ENCODE peak calls at places on chromosome 6, in seven cellular contexts. One of them, this sample, is unnamed. For H3K9me3, the result is how much of the 10 kb centered on the place peaks cover.

GRCh38 chr6:142566628-142567396 is 265.0 kb downstream of the ADGRG6 start:
- DNase-seq in H1: peak
- DNase-seq in K562: peak
- DNase-seq in HCT116: peak
- DNase-seq in breast epithelium: peak
- DNase-seq in transverse colon: peak
- DNase-seq in upper lobe of left lung: peak
- DNase-seq in this sample: no peak

GRCh38 chr6:20200761-20201160 is 11.5 kb downstream of the MBOAT1 start:
- DNase-seq in transverse colon: no peak
- DNase-seq in H1: no peak
- DNase-seq in upper lobe of left lung: no peak
- DNase-seq in breast epithelium: no peak
- DNase-seq in K562: no peak
- DNase-seq in HCT116: no peak
- DNase-seq in this sample: no peak

GRCh38 chr6:69818223-69818930 is 21.6 kb upstream of the LMBRD1 start:
- DNase-seq in upper lobe of left lung: no peak
- DNase-seq in H1: no peak
- DNase-seq in transverse colon: no peak
- DNase-seq in K562: no peak
- DNase-seq in HCT116: no peak
- DNase-seq in breast epithelium: no peak
- DNase-seq in this sample: no peak

GRCh38 chr6:112015725-112016124 is 38.2 kb upstream of the CCN6 start:
- DNase-seq in K562: no peak
- DNase-seq in breast epithelium: no peak
- DNase-seq in H1: no peak
- DNase-seq in transverse colon: no peak
- DNase-seq in HCT116: no peak
- DNase-seq in upper lobe of left lung: no peak
- DNase-seq in this sample: no peak

GRCh38 chr6:125273251-125273650 is 28.5 kb downstream of the HDDC2 start:
- DNase-seq in upper lobe of left lung: no peak
- DNase-seq in breast epithelium: no peak
- DNase-seq in transverse colon: no peak
- DNase-seq in HCT116: no peak
- DNase-seq in H1: no peak
- DNase-seq in K562: no peak
- DNase-seq in this sample: no peak

GRCh38 chr6:108699290-108700041 is 138.7 kb downstream of the FOXO3 start:
- DNase-seq in K562: no peak
- DNase-seq in breast epithelium: no peak
- DNase-seq in upper lobe of left lung: no peak
- DNase-seq in transverse colon: no peak
- DNase-seq in HCT116: no peak
- DNase-seq in H1: no peak
- DNase-seq in this sample: no peak

GRCh38 chr6:45169815-45170214 is 158.3 kb upstream of the RUNX2 start:
- DNase-seq in H1: no peak
- DNase-seq in breast epithelium: no peak
- DNase-seq in upper lobe of left lung: no peak
- DNase-seq in HCT116: no peak
- DNase-seq in transverse colon: no peak
- DNase-seq in K562: no peak
- DNase-seq in this sample: no peak

GRCh38 chr6:127775371-127775770 is 125.5 kb downstream of the THEMIS start:
- DNase-seq in transverse colon: no peak
- DNase-seq in breast epithelium: no peak
- DNase-seq in upper lobe of left lung: no peak
- DNase-seq in H1: no peak
- DNase-seq in K562: no peak
- DNase-seq in HCT116: no peak
- DNase-seq in this sample: no peak

GRCh38 chr6:157157228-157157627 is 166.1 kb downstream of the TMEM242 start:
- DNase-seq in HCT116: no peak
- DNase-seq in breast epithelium: no peak
- DNase-seq in K562: no peak
- DNase-seq in H1: no peak
- DNase-seq in transverse colon: no peak
- DNase-seq in upper lobe of left lung: no peak
- DNase-seq in this sample: no peak

GRCh38 chr6:151075527-151075926 is 164.2 kb upstream of the AKAP12 start:
- DNase-seq in K562: no peak
- DNase-seq in HCT116: no peak
- DNase-seq in transverse colon: no peak
- DNase-seq in upper lobe of left lung: no peak
- DNase-seq in H1: no peak
- DNase-seq in breast epithelium: no peak
- DNase-seq in this sample: no peak

GRCh38 chr6:146857960-146858308 is 259.2 kb downstream of the ADGB start:
- DNase-seq in breast epithelium: no peak
- DNase-seq in K562: peak
- DNase-seq in H1: peak
- DNase-seq in upper lobe of left lung: no peak
- DNase-seq in transverse colon: no peak
- DNase-seq in HCT116: no peak
- DNase-seq in this sample: no peak

GRCh38 chr6:35317483-35318199 is 20.0 kb downstream of the DEF6 start:
- DNase-seq in breast epithelium: no peak
- DNase-seq in upper lobe of left lung: no peak
- DNase-seq in HCT116: no peak
- DNase-seq in transverse colon: no peak
- DNase-seq in H1: no peak
- DNase-seq in K562: no peak
- DNase-seq in this sample: peak

GRCh38 chr6:47633141-47633540 is 65.2 kb upstream of the ADGRF4 start:
- DNase-seq in upper lobe of left lung: no peak
- DNase-seq in HCT116: no peak
- DNase-seq in K562: peak
- DNase-seq in breast epithelium: no peak
- DNase-seq in H1: no peak
- DNase-seq in transverse colon: no peak
- DNase-seq in this sample: no peak

GRCh38 chr6:99940582-99940981 is 53.4 kb downstream of the MCHR2 start:
- DNase-seq in upper lobe of left lung: no peak
- DNase-seq in breast epithelium: no peak
- DNase-seq in HCT116: no peak
- DNase-seq in transverse colon: no peak
- DNase-seq in H1: no peak
- DNase-seq in K562: no peak
- DNase-seq in this sample: no peak

GRCh38 chr6:165662041-165662491 is 975 bp downstream of the PDE10A start:
- DNase-seq in K562: no peak
- DNase-seq in transverse colon: no peak
- DNase-seq in upper lobe of left lung: no peak
- DNase-seq in HCT116: no peak
- DNase-seq in H1: no peak
- DNase-seq in breast epithelium: no peak
- DNase-seq in this sample: no peak

GRCh38 chr6:41302638-41303037 is 16.2 kb upstream of the TREM1 start:
- DNase-seq in breast epithelium: no peak
- DNase-seq in transverse colon: no peak
- DNase-seq in HCT116: no peak
- DNase-seq in H1: no peak
- DNase-seq in K562: no peak
- DNase-seq in upper lobe of left lung: no peak
- DNase-seq in this sample: no peak

GRCh38 chr6:16102208-16102607 is 26.7 kb upstream of the MYLIP start:
- DNase-seq in H1: no peak
- DNase-seq in HCT116: no peak
- DNase-seq in transverse colon: no peak
- DNase-seq in breast epithelium: no peak
- DNase-seq in K562: no peak
- DNase-seq in upper lobe of left lung: no peak
- DNase-seq in this sample: no peak

GRCh38 chr6:69729870-69730449 is 66.8 kb downstream of the LMBRD1 start:
- DNase-seq in K562: no peak
- DNase-seq in H1: no peak
- DNase-seq in breast epithelium: no peak
- DNase-seq in upper lobe of left lung: no peak
- DNase-seq in transverse colon: no peak
- DNase-seq in HCT116: no peak
- DNase-seq in this sample: no peak

GRCh38 chr6:37634238-37634826 is 63.4 kb downstream of the MDGA1 start:
- DNase-seq in transverse colon: no peak
- DNase-seq in breast epithelium: no peak
- DNase-seq in H1: no peak
- DNase-seq in upper lobe of left lung: no peak
- DNase-seq in K562: no peak
- DNase-seq in HCT116: no peak
- DNase-seq in this sample: no peak

GRCh38 chr6:37635319-37635718 is 62.4 kb downstream of the MDGA1 start:
- DNase-seq in upper lobe of left lung: no peak
- DNase-seq in H1: no peak
- DNase-seq in K562: no peak
- DNase-seq in HCT116: no peak
- DNase-seq in breast epithelium: no peak
- DNase-seq in transverse colon: no peak
- DNase-seq in this sample: no peak

GRCh38 chr6:37632989-37633550 is 64.6 kb downstream of the MDGA1 start:
- DNase-seq in HCT116: no peak
- DNase-seq in H1: no peak
- DNase-seq in upper lobe of left lung: no peak
- DNase-seq in breast epithelium: no peak
- DNase-seq in transverse colon: no peak
- DNase-seq in K562: no peak
- DNase-seq in this sample: no peak

GRCh38 chr6:37632291-37632690 is 65.4 kb downstream of the MDGA1 start:
- DNase-seq in breast epithelium: no peak
- DNase-seq in transverse colon: no peak
- DNase-seq in H1: no peak
- DNase-seq in HCT116: no peak
- DNase-seq in upper lobe of left lung: no peak
- DNase-seq in K562: no peak
- DNase-seq in this sample: no peak

GRCh38 chr6:37633581-37634237 is 64.0 kb downstream of the MDGA1 start:
- DNase-seq in transverse colon: no peak
- DNase-seq in K562: no peak
- DNase-seq in upper lobe of left lung: no peak
- DNase-seq in HCT116: no peak
- DNase-seq in breast epithelium: no peak
- DNase-seq in H1: no peak
- DNase-seq in this sample: no peak
- H3K4me3 ChIP-seq in transverse colon: no peak
- H3K4me3 ChIP-seq in K562: no peak
- H3K4me3 ChIP-seq in upper lobe of left lung: no peak
- H3K4me3 ChIP-seq in HCT116: no peak
- H3K4me3 ChIP-seq in breast epithelium: no peak
- H3K4me3 ChIP-seq in H1: no peak
- H3K4me3 ChIP-seq in this sample: no peak

GRCh38 chr6:31202259-31203166 is 32.0 kb upstream of the POU5F1 start:
- DNase-seq in K562: peak
- DNase-seq in transverse colon: no peak
- DNase-seq in HCT116: no peak
- DNase-seq in upper lobe of left lung: no peak
- DNase-seq in H1: no peak
- DNase-seq in breast epithelium: no peak
- DNase-seq in this sample: no peak

GRCh38 chr6:31208506-31208905 is 38.0 kb upstream of the POU5F1 start:
- DNase-seq in transverse colon: no peak
- DNase-seq in K562: no peak
- DNase-seq in breast epithelium: no peak
- DNase-seq in HCT116: no peak
- DNase-seq in H1: no peak
- DNase-seq in upper lobe of left lung: no peak
- DNase-seq in this sample: no peak

GRCh38 chr6:31205638-31206037 is 35.2 kb upstream of the POU5F1 start:
- DNase-seq in HCT116: no peak
- DNase-seq in upper lobe of left lung: no peak
- DNase-seq in H1: no peak
- DNase-seq in K562: no peak
- DNase-seq in breast epithelium: no peak
- DNase-seq in transverse colon: no peak
- DNase-seq in this sample: no peak

GRCh38 chr6:31204751-31205145 is 34.3 kb upstream of the POU5F1 start:
- DNase-seq in breast epithelium: no peak
- DNase-seq in H1: no peak
- DNase-seq in HCT116: no peak
- DNase-seq in K562: no peak
- DNase-seq in transverse colon: no peak
- DNase-seq in upper lobe of left lung: no peak
- DNase-seq in this sample: no peak

GRCh38 chr6:31203345-31203979 is 33.0 kb upstream of the POU5F1 start:
- DNase-seq in HCT116: peak
- DNase-seq in breast epithelium: peak
- DNase-seq in K562: peak
- DNase-seq in upper lobe of left lung: no peak
- DNase-seq in transverse colon: peak
- DNase-seq in H1: no peak
- DNase-seq in this sample: no peak
- TF ChIP-seq POLR2AphosphoS5 in HCT116: peak
- TF ChIP-seq POLR2AphosphoS5 in breast epithelium: peak
- TF ChIP-seq POLR2AphosphoS5 in K562: no peak
- TF ChIP-seq POLR2AphosphoS5 in upper lobe of left lung: no peak
- TF ChIP-seq POLR2AphosphoS5 in transverse colon: peak
- TF ChIP-seq POLR2AphosphoS5 in H1: no peak
- TF ChIP-seq POLR2AphosphoS5 in this sample: no peak

GRCh38 chr6:144294016-144294415 is 8.9 kb downstream of the UTRN start:
- DNase-seq in breast epithelium: no peak
- DNase-seq in upper lobe of left lung: no peak
- DNase-seq in K562: no peak
- DNase-seq in HCT116: no peak
- DNase-seq in transverse colon: no peak
- DNase-seq in H1: no peak
- DNase-seq in this sample: no peak
- H3K9me3 ChIP-seq in breast epithelium: under half
- H3K9me3 ChIP-seq in upper lobe of left lung: under half
- H3K9me3 ChIP-seq in K562: under half
- H3K9me3 ChIP-seq in HCT116: under half
- H3K9me3 ChIP-seq in transverse colon: under half
- H3K9me3 ChIP-seq in H1: under half
- H3K9me3 ChIP-seq in this sample: under half

DNA sequence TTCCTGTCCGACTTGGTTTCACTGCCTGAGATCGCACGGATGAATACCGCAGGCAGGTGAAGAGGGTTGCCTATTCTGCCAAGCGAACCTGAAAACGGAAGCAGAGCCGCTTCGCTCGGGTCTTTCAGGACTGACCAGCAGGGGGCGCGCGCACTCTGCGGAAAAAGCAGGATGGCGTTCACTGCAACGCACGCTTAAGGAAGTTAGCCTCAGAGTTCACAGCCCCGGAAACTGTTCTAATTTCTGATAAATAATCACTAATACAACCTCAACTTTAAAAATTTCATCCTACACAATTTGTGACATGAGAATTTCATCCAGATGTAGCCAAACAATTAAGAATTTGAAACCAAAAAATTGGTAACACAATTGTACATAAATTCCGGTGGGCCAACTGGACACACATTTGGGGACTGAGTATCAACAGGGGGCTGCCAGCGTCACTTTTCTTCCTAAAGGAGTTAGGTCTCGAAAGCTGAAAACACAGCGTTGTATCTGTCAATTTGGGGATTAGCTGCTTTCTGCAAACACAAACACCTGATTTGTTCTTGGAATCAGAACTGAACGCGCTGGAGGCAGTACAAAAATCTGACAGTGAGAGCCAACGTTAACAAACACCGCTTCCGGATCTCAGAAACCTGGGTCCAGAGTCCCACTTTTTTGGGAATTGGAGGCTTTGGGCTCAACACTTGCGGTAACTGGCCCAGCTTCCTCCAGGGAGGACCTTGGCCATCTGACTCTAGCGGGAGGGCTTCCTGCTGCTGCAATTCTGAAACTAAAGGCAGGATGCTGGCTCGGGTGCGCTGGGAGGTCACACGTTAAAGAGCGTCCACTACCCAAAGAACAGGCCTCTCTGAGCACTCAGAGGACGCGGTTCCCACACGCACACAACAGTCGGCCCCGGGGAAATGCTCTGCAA is 8.8 kb downstream of the PXDC1 start:
- DNase-seq in transverse colon: peak
- DNase-seq in breast epithelium: peak
- DNase-seq in upper lobe of left lung: peak
- DNase-seq in HCT116: peak
- DNase-seq in K562: peak
- DNase-seq in H1: peak
- DNase-seq in this sample: peak
- H3K4me3 ChIP-seq in transverse colon: no peak
- H3K4me3 ChIP-seq in breast epithelium: peak
- H3K4me3 ChIP-seq in upper lobe of left lung: peak
- H3K4me3 ChIP-seq in HCT116: no peak
- H3K4me3 ChIP-seq in K562: no peak
- H3K4me3 ChIP-seq in H1: no peak
- H3K4me3 ChIP-seq in this sample: peak

This sample was measured in vagina.